ENCODE peak calls at places on chromosomes 12 and 14, in five cellular contexts. A is CD8-positive, alpha-beta memory T cell; D is osteocyte; C is AG08396; X is C1 segment of cervical spinal cord. M is an unnamed sample.

GRCh38 chr12:16112626-16113560 is 164.6 kb downstream of the SLC15A5 start:
- DNase-seq in X (no peak), C (no peak), A (no peak), D (no peak), M (no peak)

GRCh38 chr14:77508249-77508648 is 9.6 kb upstream of the ISM2 start:
- DNase-seq in C (peak), X (no peak), A (no peak), D (no peak), M (no peak)

GRCh38 chr12:14854586-14855163 is 11.3 kb upstream of the ART4 start:
- DNase-seq in A (no peak), C (peak), D (no peak), X (no peak), M (no peak)

GRCh38 chr12:42094277-42094676 is 50.4 kb downstream of the GXYLT1 start:
- DNase-seq in C (no peak), D (no peak), X (no peak), A (peak), M (no peak)

GRCh38 chr12:12333980-12334709 is 15.9 kb downstream of the MANSC1 start:
- DNase-seq in X (no peak), A (peak), D (no peak), C (peak), M (peak)

GRCh38 chr12:88958961-88959360 is 378.7 kb upstream of the KITLG start:
- DNase-seq in X (no peak), A (no peak), C (no peak), D (no peak), M (no peak)

GRCh38 chr12:121949643-121950397 is 31.4 kb downstream of the CFAP251 start:
- DNase-seq in D (no peak), C (peak), X (no peak), A (no peak), M (no peak)

GRCh38 chr14:36580141-36580855 is 2.1 kb downstream of the NKX2-8 start:
- DNase-seq in C (no peak), X (no peak), A (no peak), D (no peak), M (no peak)

GRCh38 chr12:117043598-117043901 is 55.7 kb downstream of the TESC start:
- DNase-seq in D (no peak), A (no peak), X (no peak), C (no peak), M (no peak)

GRCh38 chr12:127485528-127485927 is 781.4 kb upstream of the TMEM132C start:
- DNase-seq in A (no peak), X (no peak), C (peak), D (no peak), M (no peak)

GRCh38 chr14:57392830-57393229 is 2.4 kb downstream of the NAA30 start:
- DNase-seq in C (no peak), D (no peak), A (no peak), X (no peak), M (no peak)

GRCh38 chr12:102955926-102956737 is 1.3 kb upstream of the ASCL1 start:
- DNase-seq in X (no peak), D (no peak), A (no peak), C (no peak), M (no peak)

GRCh38 chr12:106113042-106113441 is 25.7 kb downstream of the NUAK1 start:
- DNase-seq in C (no peak), X (no peak), D (no peak), A (no peak), M (no peak)

GRCh38 chr12:74980510-74980909 is 229.1 kb downstream of the KCNC2 start:
- DNase-seq in X (no peak), A (no peak), C (no peak), D (no peak), M (no peak)

GRCh38 chr12:106389181-106389580 is 31.6 kb downstream of the POLR3B start:
- DNase-seq in C (no peak), D (no peak), A (no peak), X (no peak), M (no peak)

GRCh38 chr12:70549340-70550179 is 87.7 kb downstream of the PTPRB start:
- DNase-seq in D (no peak), C (no peak), X (no peak), A (no peak), M (no peak)

GRCh38 chr14:63972323-63972932 is 119.6 kb downstream of the SYNE2 start:
- DNase-seq in A (no peak), D (no peak), C (no peak), X (no peak), M (no peak)

M was measured in gastrocnemius medialis.